ENCODE peak calls at places on chromosomes 6 and 20, in eight cellular contexts. R is heart right ventricle; T is NCI-H510A treated with DMSO at 0.1 percent for 48 hours; K is A172; S is frontal cortex; J is activated CD8-positive, alpha-beta memory T cell treated with anti-CD3 and anti-CD28 coated beads, Interleukin-2, amount 50 U/mL, for 4 hours; E is pancreas; V is GM12892. D is an unnamed sample.

GRCh38 chr6:117550618-117551242 is 51.6 kb downstream of the GOPC start:
- DNase-seq in R (no peak), V (no peak), S (no peak), K (no peak), E (no peak), J (no peak), T (no peak), D (no peak)

GRCh38 chr6:79536615-79536968 is 638 bp downstream of the LCA5 start:
- DNase-seq in J (no peak), K (peak), S (no peak), R (no peak), V (no peak), E (no peak), T (peak), D (no peak)

GRCh38 chr6:105374010-105374420 is 28.9 kb downstream of the PREP start:
- DNase-seq in S (no peak), E (no peak), T (no peak), R (no peak), K (no peak), V (no peak), J (no peak), D (no peak)

GRCh38 chr20:57857118-57857517 is 147.3 kb upstream of the PMEPA1 start:
- DNase-seq in S (no peak), V (no peak), R (no peak), T (no peak), E (no peak), J (no peak), K (no peak), D (no peak)

GRCh38 chr6:65289491-65289890 is 417.5 kb downstream of the EYS start:
- DNase-seq in E (no peak), V (no peak), K (peak), T (no peak), R (no peak), S (no peak), J (no peak), D (no peak)

GRCh38 chr6:168024951-168025510 is 27.6 kb downstream of the KIF25 start:
- DNase-seq in T (no peak), S (no peak), K (no peak), R (no peak), E (no peak), V (no peak), J (no peak), D (no peak)

GRCh38 chr6:145699462-145699861 is 35.9 kb downstream of the EPM2A start:
- DNase-seq in V (no peak), K (peak), E (no peak), T (no peak), S (no peak), J (no peak), R (no peak), D (no peak)

GRCh38 chr6:10621847-10622246 is 72.6 kb downstream of the C6orf52 start:
- DNase-seq in S (no peak), J (no peak), T (no peak), K (no peak), E (no peak), R (no peak), V (no peak), D (no peak)

GRCh38 chr6:125816828-125817280 is 26.1 kb downstream of the NCOA7 start:
- DNase-seq in T (no peak), E (no peak), R (no peak), S (no peak), J (no peak), V (no peak), K (no peak), D (no peak)

GRCh38 chr6:27791182-27791939 is 120.8 kb downstream of the OR2B2 start:
- DNase-seq in S (peak), K (peak), R (no peak), E (peak), T (peak), J (no peak), V (no peak), D (no peak)

GRCh38 chr6:6910734-6911295 is 196.9 kb upstream of the RREB1 start:
- DNase-seq in S (no peak), K (no peak), T (no peak), E (no peak), J (no peak), R (no peak), V (no peak), D (no peak)

GRCh38 chr6:119348308-119349040 is 1.1 kb downstream of the MAN1A1 start:
- DNase-seq in K (no peak), T (no peak), V (peak), S (peak), R (peak), E (peak), J (peak), D (peak)

GRCh38 chr20:63873477-63873971 is 8.5 kb downstream of the TPD52L2 start:
- DNase-seq in S (no peak), K (peak), R (no peak), E (no peak), T (no peak), V (no peak), J (no peak), D (no peak)

GRCh38 chr6:20156824-20157223 is 55.4 kb downstream of the MBOAT1 start:
- DNase-seq in S (no peak), R (no peak), E (no peak), V (no peak), K (no peak), J (no peak), T (no peak), D (no peak)

GRCh38 chr6:44976677-44977405 is 351.3 kb upstream of the RUNX2 start:
- DNase-seq in T (no peak), J (no peak), K (no peak), S (no peak), E (no peak), V (no peak), R (no peak), D (no peak)

GRCh38 chr6:31729979-31730630 is 1.0 kb upstream of the DDAH2 start:
- DNase-seq in S (peak), K (peak), V (peak), E (peak), T (no peak), J (peak), R (peak), D (peak)

D was measured in central memory CD8-positive, alpha-beta T cell.